ENCODE peak calls at places on chromosome 16, in eight cellular contexts. G is CD8-positive, alpha-beta memory T cell; W is small intestine; S is thoracic aorta; K is GM23338; P is CD8-positive, alpha-beta T cell; V is mammary epithelial cell; E is spleen. Z is an unnamed sample. For H3K36me3 and H3K27me3, the result is how much of the 10 kb centered on the place peaks cover.

GRCh38 chr16:50531901-50532300 is 16.3 kb upstream of the NKD1 start:
- DNase-seq in K (no peak), V (no peak), S (no peak), G (no peak), W (no peak), E (peak), P (no peak), Z (no peak)

GRCh38 chr16:7452090-7452489 is 119.4 kb downstream of the RBFOX1 start:
- DNase-seq in K (no peak), E (no peak), V (no peak), G (no peak), S (no peak), W (no peak), P (no peak), Z (no peak)

GRCh38 chr16:70675851-70676513 is 9.9 kb downstream of the MTSS2 start:
- DNase-seq in G (no peak), W (no peak), K (no peak), S (no peak), E (peak), P (no peak), V (no peak), Z (no peak)

GRCh38 chr16:58011652-58012051 is 10.4 kb downstream of the USB1 start:
- DNase-seq in K (no peak), G (no peak), P (no peak), V (no peak), S (no peak), W (no peak), E (no peak), Z (no peak)

GRCh38 chr16:78703951-78704350 is 604.5 kb downstream of the WWOX start:
- DNase-seq in E (no peak), K (no peak), W (no peak), V (no peak), G (no peak), P (no peak), S (no peak), Z (no peak)

GRCh38 chr16:74749291-74750055 is 25.1 kb downstream of the FA2H start:
- DNase-seq in W (no peak), P (no peak), K (peak), S (no peak), V (no peak), E (peak), G (no peak), Z (peak)

GRCh38 chr16:89139907-89140361 is 31.6 kb upstream of the CDH15 start:
- DNase-seq in G (no peak), P (no peak), S (no peak), E (peak), V (no peak), K (no peak), W (no peak), Z (no peak)

GRCh38 chr16:23015580-23015979 is 133.7 kb downstream of the USP31 start:
- DNase-seq in K (no peak), V (no peak), G (no peak), S (no peak), P (no peak), W (no peak), E (no peak), Z (no peak)

GRCh38 chr16:70779361-70779760 is 21.6 kb downstream of the VAC14 start:
- DNase-seq in P (no peak), G (no peak), W (no peak), K (no peak), V (no peak), E (no peak), S (no peak), Z (no peak)

GRCh38 chr16:13568803-13569202 is 351.2 kb upstream of the ERCC4 start:
- DNase-seq in S (no peak), P (no peak), G (no peak), W (no peak), E (no peak), K (peak), V (no peak), Z (no peak)

GRCh38 chr16:88633684-88634140 is 4.7 kb upstream of the IL17C start:
- DNase-seq in V (peak), P (peak), G (peak), E (peak), K (peak), S (no peak), W (peak), Z (peak)

GRCh38 chr16:87948119-87948545 is 3.1 kb upstream of the BANP start:
- DNase-seq in P (no peak), E (no peak), S (no peak), W (peak), G (no peak), V (no peak), K (no peak), Z (no peak)

GRCh38 chr16:57367111-57367752 is 5.1 kb upstream of the CX3CL1 start:
- DNase-seq in V (peak), S (no peak), K (no peak), W (peak), P (no peak), G (no peak), E (peak), Z (peak)

GRCh38 chr16:88924834-88925539 is 52.0 kb downstream of the CBFA2T3 start:
- DNase-seq in G (no peak), S (no peak), E (peak), V (peak), W (no peak), K (peak), P (no peak), Z (peak)

GRCh38 chr16:63230383-63230782 is 1194.1 kb upstream of the CDH8 start:
- DNase-seq in V (no peak), W (no peak), P (no peak), K (no peak), S (no peak), G (no peak), E (no peak), Z (no peak)

GRCh38 chr16:75105306-75106061 is 11.1 kb downstream of the LDHD start:
- DNase-seq in E (peak), P (no peak), G (no peak), S (no peak), K (no peak), W (no peak), V (no peak), Z (peak)

GRCh38 chr16:19765860-19766553 is 47.9 kb downstream of the IQCK start:
- DNase-seq in E (no peak), W (no peak), V (no peak), K (no peak), S (no peak), P (no peak), G (no peak), Z (peak)

GRCh38 chr16:89060207-89060794 is 33.4 kb upstream of the ACSF3 start:
- DNase-seq in P (no peak), V (no peak), G (no peak), K (no peak), E (no peak), W (no peak), S (no peak), Z (no peak)

GRCh38 chr16:17339764-17340541 is 130.8 kb downstream of the XYLT1 start:
- DNase-seq in G (no peak), W (peak), S (no peak), P (no peak), K (no peak), V (peak), E (no peak), Z (no peak)

GRCh38 chr16:85148959-85149358 is 36.7 kb upstream of the CIBAR2 start:
- DNase-seq in K (no peak), S (no peak), W (no peak), G (no peak), V (no peak), E (no peak), P (no peak), Z (no peak)

GRCh38 chr16:31380201-31380600 is 12.9 kb upstream of the ITGAD start:
- DNase-seq in P (no peak), E (peak), W (no peak), S (no peak), V (no peak), K (no peak), G (no peak), Z (no peak)

GRCh38 chr16:87551487-87551886 is 50.8 kb upstream of the JPH3 start:
- DNase-seq in P (no peak), E (no peak), K (no peak), G (no peak), V (no peak), S (no peak), W (no peak), Z (no peak)

GRCh38 chr16:89506791-89507191 is 1.4 kb upstream of the SPG7 start:
- DNase-seq in W (no peak), K (no peak), S (no peak), P (no peak), V (no peak), E (no peak), G (peak), Z (peak)

GRCh38 chr16:72247821-72248253 is 75.9 kb upstream of the PMFBP1 start:
- DNase-seq in P (no peak), K (no peak), S (no peak), V (peak), W (no peak), E (no peak), G (no peak), Z (no peak)
- H3K4me3 ChIP-seq in P (no peak), K (no peak), S (no peak), V (no peak), W (no peak), E (no peak), G (no peak), Z (no peak)

GRCh38 chr16:15597822-15598647 is 44.9 kb downstream of the MARF1 start:
- DNase-seq in S (no peak), E (no peak), G (no peak), K (no peak), P (no peak), W (no peak), V (no peak), Z (no peak)
- H3K36me3 ChIP-seq in S (under half), E (half or more), G (half or more), K (under half), P (half or more), W (under half), V (under half), Z (under half)

GRCh38 chr16:16099320-16099719 is 124.0 kb downstream of the ABCC6 start:
- DNase-seq in S (no peak), P (no peak), K (no peak), G (no peak), W (no peak), V (no peak), E (no peak), Z (no peak)
- H3K27me3 ChIP-seq in S (under half), P (under half), K (under half), G (under half), W (under half), V (under half), E (under half), Z (under half)

DNA sequence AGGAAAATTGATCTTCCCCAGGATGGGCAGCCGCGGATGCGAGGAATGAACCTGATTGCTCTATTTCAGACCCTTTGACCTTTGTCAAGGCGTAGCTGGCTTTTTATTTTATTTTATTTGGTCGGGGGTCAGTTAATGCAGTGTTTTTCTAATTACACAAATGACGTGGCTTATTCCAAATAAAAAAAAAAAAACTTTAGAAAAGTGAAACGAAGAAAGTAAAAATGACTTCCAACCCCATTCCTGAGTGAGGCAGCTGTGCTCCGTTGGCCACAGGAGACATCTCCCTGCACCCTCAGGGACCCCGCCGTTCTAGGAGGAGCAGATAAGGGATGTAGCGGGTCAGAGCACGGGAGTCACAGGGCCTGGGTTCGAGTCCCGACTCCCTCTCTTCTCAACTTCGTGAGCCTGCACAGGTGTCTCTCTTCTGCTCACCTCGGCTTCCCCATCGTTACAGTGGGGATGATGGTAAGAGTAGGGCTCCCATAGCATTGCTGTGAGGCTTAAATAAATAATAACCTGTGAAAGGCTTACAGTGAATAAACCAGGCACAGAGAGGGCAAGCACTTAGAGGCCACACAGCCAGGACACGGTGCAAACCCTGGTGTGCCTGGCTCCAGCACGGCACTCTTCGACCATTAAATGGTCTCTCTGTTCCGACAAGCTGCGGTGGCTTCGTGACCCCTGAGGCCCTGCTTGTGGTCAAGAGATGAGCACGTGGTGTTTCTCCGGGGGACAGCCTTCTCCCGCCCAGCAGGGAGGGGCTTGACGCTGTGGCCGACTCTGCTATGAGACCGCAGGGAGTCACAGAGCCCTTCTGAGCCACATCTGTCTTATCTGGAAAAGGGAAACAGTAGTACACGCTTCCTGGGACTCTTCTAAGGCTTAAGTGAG is 10.2 kb downstream of the FOXF1 start:
- DNase-seq in S (no peak), P (no peak), V (no peak), K (no peak), W (no peak), E (peak), G (no peak), Z (no peak)
- H3K4me3 ChIP-seq in S (peak), P (no peak), V (no peak), K (no peak), W (no peak), E (peak), G (no peak), Z (no peak)

GRCh38 chr16:27528294-27528693 is 21.4 kb downstream of the GTF3C1 start:
- DNase-seq in P (no peak), G (no peak), K (no peak), E (no peak), S (no peak), W (no peak), V (no peak), Z (no peak)

GRCh38 chr16:27532088-27532810 is 17.5 kb downstream of the GTF3C1 start:
- DNase-seq in P (no peak), G (no peak), V (no peak), S (no peak), W (no peak), E (peak), K (no peak), Z (no peak)

GRCh38 chr16:27526169-27526568 is 23.5 kb downstream of the GTF3C1 start:
- DNase-seq in E (peak), S (no peak), K (no peak), V (no peak), G (no peak), W (peak), P (no peak), Z (no peak)

GRCh38 chr16:27529962-27530361 is 19.8 kb downstream of the GTF3C1 start:
- DNase-seq in W (no peak), K (no peak), G (no peak), E (peak), P (no peak), V (no peak), S (no peak), Z (no peak)

GRCh38 chr16:27531186-27531585 is 18.5 kb downstream of the GTF3C1 start:
- DNase-seq in S (no peak), G (no peak), P (no peak), K (no peak), V (no peak), E (peak), W (no peak), Z (no peak)
- H3K36me3 ChIP-seq in S (half or more), G (half or more), P (half or more), K (half or more), V (under half), E (half or more), W (under half), Z (under half)